ENCODE peak calls at places on chromosomes 6 and 20, in four cellular contexts. One of them, this sample, is unnamed.

GRCh38 chr20:42567409-42567808 is 622.3 kb downstream of the PTPRT start:
- DNase-seq in A549: no peak
- DNase-seq in CD4-positive, alpha-beta memory T cell: no peak
- DNase-seq in SHP77: no peak
- DNase-seq in this sample: no peak

GRCh38 chr6:20693466-20694063 is 159.3 kb downstream of the CDKAL1 start:
- DNase-seq in A549: no peak
- DNase-seq in CD4-positive, alpha-beta memory T cell: no peak
- DNase-seq in SHP77: no peak
- DNase-seq in this sample: no peak

GRCh38 chr20:34058831-34059230 is 53.2 kb downstream of the EIF2S2 start:
- DNase-seq in SHP77: peak
- DNase-seq in A549: no peak
- DNase-seq in CD4-positive, alpha-beta memory T cell: peak
- DNase-seq in this sample: no peak

GRCh38 chr20:48731581-48731980 is 96.2 kb downstream of the PREX1 start:
- DNase-seq in A549: no peak
- DNase-seq in CD4-positive, alpha-beta memory T cell: no peak
- DNase-seq in SHP77: no peak
- DNase-seq in this sample: no peak

GRCh38 chr20:14991023-14991422 is 653.6 kb upstream of the FLRT3 start:
- DNase-seq in CD4-positive, alpha-beta memory T cell: no peak
- DNase-seq in A549: no peak
- DNase-seq in SHP77: no peak
- DNase-seq in this sample: no peak

GRCh38 chr20:53708129-53708968 is 114.7 kb upstream of the ZNF217 start:
- DNase-seq in CD4-positive, alpha-beta memory T cell: peak
- DNase-seq in A549: no peak
- DNase-seq in SHP77: no peak
- DNase-seq in this sample: no peak

GRCh38 chr20:57310821-57311514 is 18.6 kb upstream of the SPO11 start:
- DNase-seq in CD4-positive, alpha-beta memory T cell: no peak
- DNase-seq in SHP77: no peak
- DNase-seq in A549: no peak
- DNase-seq in this sample: no peak

GRCh38 chr6:113385020-113385431 is 472.1 kb upstream of the MARCKS start:
- DNase-seq in A549: no peak
- DNase-seq in SHP77: no peak
- DNase-seq in CD4-positive, alpha-beta memory T cell: no peak
- DNase-seq in this sample: no peak

GRCh38 chr6:74182992-74183391 is 487.0 kb downstream of the CD109 start:
- DNase-seq in A549: no peak
- DNase-seq in SHP77: peak
- DNase-seq in CD4-positive, alpha-beta memory T cell: no peak
- DNase-seq in this sample: no peak

GRCh38 chr6:44117397-44118128 is 9.7 kb downstream of the MRPL14 start:
- DNase-seq in CD4-positive, alpha-beta memory T cell: no peak
- DNase-seq in SHP77: no peak
- DNase-seq in A549: no peak
- DNase-seq in this sample: no peak

GRCh38 chr6:158417760-158418098 is 105.5 kb downstream of the TULP4 start:
- DNase-seq in A549: no peak
- DNase-seq in CD4-positive, alpha-beta memory T cell: no peak
- DNase-seq in SHP77: no peak
- DNase-seq in this sample: no peak

GRCh38 chr6:52285174-52286068 is 879 bp upstream of the MCM3 start:
- DNase-seq in SHP77: peak
- DNase-seq in CD4-positive, alpha-beta memory T cell: peak
- DNase-seq in A549: no peak
- DNase-seq in this sample: no peak

GRCh38 chr20:10855031-10855430 is 181.2 kb upstream of the JAG1 start:
- DNase-seq in SHP77: no peak
- DNase-seq in A549: no peak
- DNase-seq in CD4-positive, alpha-beta memory T cell: no peak
- DNase-seq in this sample: no peak

GRCh38 chr6:11166948-11167347 is 55.4 kb upstream of the ERVFRD-1 start:
- DNase-seq in CD4-positive, alpha-beta memory T cell: no peak
- DNase-seq in A549: no peak
- DNase-seq in SHP77: no peak
- DNase-seq in this sample: no peak

GRCh38 chr6:26075063-26075717 is 12.0 kb upstream of the HFE start:
- DNase-seq in SHP77: no peak
- DNase-seq in A549: no peak
- DNase-seq in CD4-positive, alpha-beta memory T cell: no peak
- DNase-seq in this sample: no peak

GRCh38 chr6:87944541-87944954 is 103.1 kb upstream of the SPACA1 start:
- DNase-seq in SHP77: no peak
- DNase-seq in CD4-positive, alpha-beta memory T cell: no peak
- DNase-seq in A549: peak
- DNase-seq in this sample: peak

GRCh38 chr6:6942826-6943225 is 164.9 kb upstream of the RREB1 start:
- DNase-seq in CD4-positive, alpha-beta memory T cell: no peak
- DNase-seq in A549: no peak
- DNase-seq in SHP77: peak
- DNase-seq in this sample: no peak

GRCh38 chr6:4786936-4787504 is 10.8 kb downstream of the CDYL start:
- DNase-seq in CD4-positive, alpha-beta memory T cell: no peak
- DNase-seq in SHP77: no peak
- DNase-seq in A549: no peak
- DNase-seq in this sample: no peak

GRCh38 chr6:1412908-1413307 is 23.5 kb downstream of the FOXF2 start:
- DNase-seq in A549: no peak
- DNase-seq in CD4-positive, alpha-beta memory T cell: no peak
- DNase-seq in SHP77: no peak
- DNase-seq in this sample: no peak

GRCh38 chr6:446418-447366 is 55.1 kb downstream of the IRF4 start:
- DNase-seq in SHP77: no peak
- DNase-seq in CD4-positive, alpha-beta memory T cell: peak
- DNase-seq in A549: no peak
- DNase-seq in this sample: peak

GRCh38 chr6:106397441-106397840 is 36.9 kb downstream of the CRYBG1 start:
- DNase-seq in SHP77: no peak
- DNase-seq in CD4-positive, alpha-beta memory T cell: no peak
- DNase-seq in A549: no peak
- DNase-seq in this sample: no peak

GRCh38 chr6:116410945-116411623 is 40.3 kb downstream of the DSE start:
- DNase-seq in SHP77: no peak
- DNase-seq in A549: no peak
- DNase-seq in CD4-positive, alpha-beta memory T cell: no peak
- DNase-seq in this sample: no peak

This sample was measured in posterior cingulate gyrus.